ENCODE peak calls at places on chromosomes 3 and 15, in six cellular contexts. L is T-cell, P is ACHN, S is foreskin fibroblast, M is left ventricle myocardium superior, V is Peyer's patch. I is an unnamed sample.

GRCh38 chr15:70632079-70632850 is 131.1 kb downstream of the UACA start:
- DNase-seq in S (no peak), M (no peak), V (no peak), L (no peak), P (no peak), I (no peak)

GRCh38 chr15:101710806-101711205 is 13.5 kb downstream of the TARS3 start:
- DNase-seq in P (peak), S (peak), L (no peak), V (no peak), M (no peak), I (peak)

GRCh38 chr3:161028485-161029018 is 76.6 kb downstream of the B3GALNT1 start:
- DNase-seq in S (no peak), P (no peak), M (no peak), V (no peak), L (no peak), I (no peak)

GRCh38 chr3:11913316-11913715 is 66.6 kb upstream of the TAMM41 start:
- DNase-seq in M (no peak), V (no peak), S (no peak), P (no peak), L (no peak), I (no peak)

GRCh38 chr3:130857336-130858026 is 36.4 kb upstream of the ATP2C1 start:
- DNase-seq in P (no peak), L (no peak), M (no peak), S (no peak), V (no peak), I (no peak)

GRCh38 chr15:60669351-60669750 is 190.4 kb upstream of the ICE2 start:
- DNase-seq in L (no peak), P (no peak), V (no peak), M (no peak), S (no peak), I (no peak)

GRCh38 chr15:83733691-83734090 is 79.8 kb downstream of the ADAMTSL3 start:
- DNase-seq in P (peak), V (no peak), M (no peak), S (no peak), L (no peak), I (no peak)

GRCh38 chr15:72994778-72995177 is 57.5 kb upstream of the NEO1 start:
- DNase-seq in V (peak), S (no peak), P (no peak), M (no peak), L (no peak), I (no peak)

GRCh38 chr3:128489860-128490649 is 2.9 kb downstream of the GATA2 start:
- DNase-seq in M (peak), P (peak), V (peak), S (no peak), L (no peak), I (peak)

GRCh38 chr15:23857028-23857641 is 170.0 kb upstream of the NDN start:
- DNase-seq in L (no peak), V (peak), M (no peak), S (no peak), P (peak), I (peak)

I was measured in cardiac fibroblast.